ENCODE peak calls at places on chromosomes 1 and 21, in nine cellular contexts. O is 8988T; K is stimulated activated CD8-positive, alpha-beta memory T cell treated with anti-CD3 and anti-CD28 coated beads, Interleukin-4, amount 100 ng/mL, for 1 hour; X is T-cell; E is NCI-H2081; Q is iPS DF 6.9; G is EH; N is fibroblast of the conjunctiva; I is heart right ventricle. A is an unnamed sample.

GRCh38 chr1:85019989-85020388 is 23.1 kb upstream of the MCOLN2 start:
- DNase-seq in O (no peak), K (no peak), X (no peak), E (no peak), Q (no peak), G (peak; percentile 58), N (peak; percentile 61), I (no peak), A (peak; percentile 60)

GRCh38 chr21:21101911-21102310 is 103.7 kb downstream of the NCAM2 start:
- DNase-seq in O (no peak), K (no peak), X (no peak), E (no peak), Q (peak; percentile 52), G (peak; percentile 3), N (peak; percentile 49), I (no peak), A (no peak)

GRCh38 chr1:160325252-160325651 is 17.8 kb downstream of the COPA start:
- DNase-seq in O (no peak), K (no peak), X (no peak), E (peak; percentile 84), Q (no peak), G (no peak), N (no peak), I (no peak), A (no peak)

GRCh38 chr1:211684791-211685190 is 9.4 kb upstream of the NEK2 start:
- DNase-seq in O (no peak), K (no peak), X (no peak), E (no peak), Q (no peak), G (peak; percentile 6), N (no peak), I (no peak), A (no peak)

GRCh38 chr1:9612162-9612845 is 23.6 kb downstream of the TMEM201 start:
- DNase-seq in O (no peak), K (no peak), X (no peak), E (no peak), Q (no peak), G (no peak), N (no peak), I (no peak), A (no peak)

GRCh38 chr1:36922071-36922470 is 112.2 kb downstream of the GRIK3 start:
- DNase-seq in O (no peak), K (no peak), X (no peak), E (no peak), Q (no peak), G (no peak), N (no peak), I (no peak), A (no peak)

GRCh38 chr21:25708467-25709065 is 26.1 kb downstream of the ATP5PF start:
- DNase-seq in O (no peak), K (peak; percentile 13), X (peak; percentile 41), E (peak; percentile 23), Q (no peak), G (peak; percentile 55), N (peak; percentile 31), I (peak; percentile 43), A (peak; percentile 11)

GRCh38 chr1:150564051-150564991 is 15.1 kb downstream of the MCL1 start:
- DNase-seq in O (no peak), K (no peak), X (no peak), E (no peak), Q (no peak), G (peak; percentile 66), N (no peak), I (no peak), A (no peak)

GRCh38 chr1:163897401-163898169 is 575.8 kb downstream of the NUF2 start:
- DNase-seq in O (no peak), K (no peak), X (no peak), E (no peak), Q (no peak), G (peak; percentile 82), N (peak; percentile 89), I (peak; percentile 33), A (peak; percentile 91)

GRCh38 chr1:112386024-112386723 is 9.8 kb upstream of the CTTNBP2NL start:
- DNase-seq in O (no peak), K (no peak), X (no peak), E (no peak), Q (no peak), G (no peak), N (no peak), I (no peak), A (no peak)

GRCh38 chr1:151175036-151175741 is 592 bp downstream of the TMOD4 start:
- DNase-seq in O (no peak), K (no peak), X (no peak), E (no peak), Q (no peak), G (no peak), N (no peak), I (no peak), A (no peak)

GRCh38 chr1:201958348-201958747 is 3.0 kb downstream of the TIMM17A start:
- DNase-seq in O (no peak), K (no peak), X (no peak), E (no peak), Q (no peak), G (no peak), N (no peak), I (no peak), A (no peak)

GRCh38 chr21:33096426-33096825 is 26.5 kb downstream of the OLIG1 start:
- DNase-seq in O (no peak), K (no peak), X (no peak), E (no peak), Q (no peak), G (no peak), N (no peak), I (no peak), A (no peak)

GRCh38 chr1:119254067-119254720 is 113.7 kb upstream of the WARS2 start:
- DNase-seq in O (no peak), K (no peak), X (no peak), E (no peak), Q (no peak), G (no peak), N (no peak), I (no peak), A (no peak)

GRCh38 chr1:33327587-33328325 is 6.9 kb upstream of the A3GALT2 start:
- DNase-seq in O (no peak), K (no peak), X (no peak), E (no peak), Q (no peak), G (peak; percentile 98), N (peak; percentile 87), I (peak; percentile 59), A (peak; percentile 95)

GRCh38 chr1:118159578-118159977 is 25.4 kb downstream of the SPAG17 start:
- DNase-seq in O (no peak), K (no peak), X (no peak), E (no peak), Q (no peak), G (peak; percentile 39), N (no peak), I (no peak), A (no peak)

GRCh38 chr1:59043796-59044195 is 253.1 kb upstream of the FGGY start:
- DNase-seq in O (no peak), K (no peak), X (no peak), E (no peak), Q (no peak), G (peak; percentile 99), N (peak; percentile 92), I (peak; percentile 76), A (peak; percentile 86)

GRCh38 chr1:7046314-7046713 is 261.1 kb downstream of the CAMTA1 start:
- DNase-seq in O (no peak), K (no peak), X (no peak), E (no peak), Q (no peak), G (peak; percentile 75), N (peak; percentile 1), I (peak; percentile 28), A (peak; percentile 22)

GRCh38 chr1:165842363-165843129 is 15.1 kb downstream of the UCK2 start:
- DNase-seq in O (no peak), K (no peak), X (no peak), E (peak; percentile 9), Q (no peak), G (peak; percentile 51), N (no peak), I (peak; percentile 29), A (no peak)

GRCh38 chr1:155925506-155925905 is 8.7 kb downstream of the KHDC4 start:
- DNase-seq in O (no peak), K (no peak), X (no peak), E (no peak), Q (no peak), G (no peak), N (no peak), I (no peak), A (no peak)

GRCh38 chr21:45152265-45152746 is 77.9 kb downstream of the ADARB1 start:
- DNase-seq in O (no peak), K (peak; percentile 36), X (peak; percentile 62), E (no peak), Q (no peak), G (no peak), N (no peak), I (no peak), A (no peak)

GRCh38 chr1:240608707-240609106 is 3.2 kb downstream of the GREM2 start:
- DNase-seq in O (no peak), K (no peak), X (no peak), E (peak; percentile 29), Q (no peak), G (no peak), N (no peak), I (no peak), A (no peak)

GRCh38 chr1:111145963-111146768 is 6.1 kb downstream of the CEPT1 start:
- DNase-seq in O (no peak), K (no peak), X (no peak), E (no peak), Q (no peak), G (peak; percentile 16), N (no peak), I (no peak), A (no peak)

GRCh38 chr1:46202975-46203737 is at the start of gene LURAP1:
- DNase-seq in O (no peak), K (no peak), X (peak; percentile 31), E (no peak), Q (no peak), G (peak; percentile 76), N (peak; percentile 58), I (peak; percentile 71), A (peak; percentile 45)